ENCODE peak calls at places on chromosomes 5 and 9, in four cellular contexts. H is NCI-H510A treated with DMSO at 0.1 percent for 48 hours; B is stimulated activated CD4-positive, alpha-beta T cell treated with anti-CD3 and anti-CD28 coated beads, Interleukin-12 subunit alpha, Interleukin-12 subunit beta, amount 100 ng/mL, for 4 hours; E is SJSA1. A is an unnamed sample.

GRCh38 chr5:151642472-151643140 is 44.1 kb downstream of the SPARC start:
- DNase-seq in H (no peak), B (no peak), E (no peak), A (no peak)

GRCh38 chr9:21331676-21332402 is 3.4 kb downstream of the KLHL9 start:
- DNase-seq in H (no peak), B (no peak), E (no peak), A (no peak)

GRCh38 chr9:20044686-20045085 is 255.8 kb upstream of the SLC24A2 start:
- DNase-seq in H (no peak), B (no peak), E (no peak), A (no peak)

GRCh38 chr9:132677976-132678375 is 7.7 kb downstream of the GTF3C4 start:
- DNase-seq in H (no peak), B (no peak), E (no peak), A (no peak)

GRCh38 chr9:113728989-113729388 is 147.1 kb upstream of the ZNF618 start:
- DNase-seq in H (no peak), B (no peak), E (no peak), A (no peak)

GRCh38 chr9:77903666-77904248 is 127.9 kb downstream of the GNAQ start:
- DNase-seq in H (no peak), B (no peak), E (no peak), A (no peak)

GRCh38 chr9:133035669-133036068 is 4.9 kb downstream of the GTF3C5 start:
- DNase-seq in H (no peak), B (no peak), E (no peak), A (no peak)

GRCh38 chr5:128409401-128409800 is 128.6 kb downstream of the FBN2 start:
- DNase-seq in H (no peak), B (no peak), E (no peak), A (no peak)

GRCh38 chr5:158898185-158899177 is 201.2 kb downstream of the EBF1 start:
- DNase-seq in H (no peak), B (no peak), E (no peak), A (no peak)

GRCh38 chr5:72064801-72065570 is 42.3 kb upstream of the MAP1B start:
- DNase-seq in H (no peak), B (no peak), E (no peak), A (no peak)

GRCh38 chr9:135275163-135275925 is 187.9 kb downstream of the OLFM1 start:
- DNase-seq in H (no peak), B (no peak), E (no peak), A (no peak)

A was measured in progenitor cell of endocrine pancreas.